ENCODE peak calls at places on chromosomes 12 and 14, in eight cellular contexts. S is left ventricle myocardium inferior, A is HL-60, G is progenitor cell of endocrine pancreas, R is MCF 10A, V is GM12865, F is thyroid gland, O is ovary. H is an unnamed sample.

GRCh38 chr12:56682323-56682722 is 5.8 kb downstream of the PTGES3 start:
- DNase-seq in G (no peak), O (no peak), V (no peak), R (no peak), F (no peak), S (no peak), A (no peak), H (no peak)

GRCh38 chr12:77572371-77572770 is 258.3 kb upstream of the NAV3 start:
- DNase-seq in R (peak), O (peak), S (no peak), F (no peak), V (no peak), G (no peak), A (no peak), H (no peak)

GRCh38 chr12:91685917-91686316 is 459.7 kb downstream of the BTG1 start:
- DNase-seq in O (no peak), A (no peak), G (no peak), V (no peak), S (no peak), F (no peak), R (peak), H (no peak)

GRCh38 chr12:96238336-96239031 is 44.3 kb downstream of the ELK3 start:
- DNase-seq in O (no peak), G (no peak), R (no peak), V (no peak), S (peak), F (no peak), A (no peak), H (no peak)

GRCh38 chr12:3724096-3724805 is 28.7 kb downstream of the CRACR2A start:
- DNase-seq in V (no peak), F (no peak), S (no peak), R (no peak), A (no peak), G (no peak), O (no peak), H (no peak)

GRCh38 chr12:130428116-130428515 is 90.4 kb downstream of the PIWIL1 start:
- DNase-seq in R (no peak), S (no peak), G (no peak), A (no peak), O (no peak), V (no peak), F (no peak), H (no peak)

GRCh38 chr12:117273091-117273490 is 82.8 kb upstream of the FBXO21 start:
- DNase-seq in V (no peak), R (peak), A (no peak), O (no peak), F (no peak), G (no peak), S (no peak), H (no peak)

GRCh38 chr14:100230361-100230760 is 8.6 kb upstream of the YY1 start:
- DNase-seq in A (no peak), O (no peak), F (no peak), R (no peak), S (no peak), G (no peak), V (no peak), H (no peak)

GRCh38 chr12:95774311-95775045 is 16.1 kb downstream of the NTN4 start:
- DNase-seq in R (no peak), F (no peak), O (no peak), V (no peak), G (no peak), S (no peak), A (no peak), H (no peak)

GRCh38 chr14:94066089-94066676 is 14.8 kb downstream of the DDX24 start:
- DNase-seq in R (peak), V (no peak), O (no peak), F (no peak), A (no peak), S (no peak), G (no peak), H (no peak)

GRCh38 chr14:65257405-65257804 is 155.1 kb upstream of the MAX start:
- DNase-seq in F (no peak), V (no peak), S (no peak), R (no peak), O (no peak), A (no peak), G (no peak), H (no peak)

GRCh38 chr12:110065540-110065939 is 17.2 kb upstream of the C12orf76 start:
- DNase-seq in V (peak), O (no peak), S (no peak), R (no peak), F (no peak), G (no peak), A (no peak), H (no peak)

GRCh38 chr12:5191803-5192538 is 148.3 kb downstream of the KCNA5 start:
- DNase-seq in R (no peak), V (no peak), G (no peak), A (no peak), S (no peak), F (no peak), O (no peak), H (no peak)

GRCh38 chr12:26963413-26963812 is 25.1 kb downstream of the FGFR1OP2 start:
- DNase-seq in A (no peak), O (no peak), S (no peak), R (peak), G (no peak), F (no peak), V (no peak), H (no peak)

GRCh38 chr12:47636908-47637780 is 68.7 kb downstream of the RPAP3 start:
- DNase-seq in R (peak), V (peak), F (no peak), A (peak), O (no peak), G (no peak), S (peak), H (no peak)

GRCh38 chr14:21268612-21269251 is 510 bp downstream of the HNRNPC start:
- DNase-seq in O (peak), V (peak), F (peak), S (no peak), R (peak), A (peak), G (no peak), H (peak)

GRCh38 chr12:87953257-87953860 is 75.8 kb downstream of the C12orf50 start:
- DNase-seq in F (no peak), S (no peak), O (no peak), G (no peak), A (peak), R (peak), V (peak), H (no peak)

GRCh38 chr12:104751024-104751570 is 207.0 kb downstream of the SLC41A2 start:
- DNase-seq in S (no peak), O (no peak), R (no peak), F (no peak), G (no peak), A (no peak), V (no peak), H (no peak)

GRCh38 chr14:69571879-69572633 is 2.6 kb downstream of the CCDC177 start:
- DNase-seq in G (peak), F (peak), R (no peak), O (peak), A (peak), S (no peak), V (no peak), H (no peak)

GRCh38 chr14:98835825-98836100 is 436.2 kb downstream of the BCL11B start:
- DNase-seq in G (no peak), S (no peak), F (no peak), A (no peak), R (no peak), O (no peak), V (no peak), H (no peak)

GRCh38 chr14:23177181-23177580 is 6.3 kb downstream of the SLC7A8 start:
- DNase-seq in F (no peak), S (no peak), O (no peak), V (no peak), G (no peak), A (no peak), R (no peak), H (no peak)
- TF ChIP-seq CTCF in F (no peak), S (no peak), O (no peak), V (no peak), G (no peak), A (no peak), R (no peak), H (no peak)

DNA sequence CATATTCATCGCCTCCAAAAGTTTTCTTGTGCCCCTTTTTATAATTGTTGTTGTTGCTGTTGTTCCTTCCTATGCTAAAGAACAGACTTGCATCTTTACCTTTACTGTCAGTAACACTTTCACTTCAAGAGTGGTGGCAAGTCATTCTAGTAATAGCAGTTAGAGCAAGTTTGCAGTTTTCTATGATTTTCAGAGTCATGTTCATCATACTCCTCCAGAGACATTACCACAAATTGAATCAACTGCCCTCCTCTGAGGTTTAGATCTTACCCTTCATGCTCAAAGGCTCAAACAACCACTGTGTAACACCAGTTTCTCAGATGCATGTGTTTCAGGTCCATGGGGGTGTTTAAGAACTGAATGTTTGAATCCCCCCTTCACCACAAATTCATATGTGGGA is 763.4 kb downstream of the LRFN5 start:
- DNase-seq in V (no peak), F (no peak), O (no peak), S (no peak), R (no peak), G (no peak), A (no peak), H (no peak)
- TF ChIP-seq CTCF in V (no peak), F (no peak), O (no peak), S (no peak), R (no peak), G (no peak), A (no peak), H (no peak)

GRCh38 chr14:55641954-55642353 is 61.9 kb downstream of the KTN1 start:
- DNase-seq in G (no peak), F (no peak), R (no peak), O (no peak), V (no peak), A (no peak), S (no peak), H (no peak)
- TF ChIP-seq CTCF in G (no peak), F (no peak), R (no peak), O (no peak), V (no peak), A (no peak), S (no peak), H (no peak)

DNA sequence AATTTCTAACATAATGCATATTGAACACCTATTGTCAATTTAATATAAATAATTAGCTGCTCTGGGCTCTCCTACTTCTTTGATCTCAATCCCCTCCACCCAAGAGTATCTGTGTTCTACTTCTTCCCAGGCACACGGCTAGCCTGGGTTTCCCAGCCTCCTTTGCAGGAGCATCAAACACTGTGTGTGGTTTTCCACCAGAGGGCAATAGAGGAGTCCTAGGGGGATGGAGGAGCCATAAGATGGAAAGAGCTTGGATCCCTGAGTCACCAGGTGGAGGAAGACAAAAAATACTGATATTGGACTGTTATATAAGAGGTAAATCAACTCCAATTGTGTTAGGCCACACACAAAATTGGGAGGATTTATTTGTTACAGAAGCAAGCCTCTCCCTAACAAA is 333.7 kb downstream of the GLT1D1 start:
- DNase-seq in V (no peak), O (no peak), F (no peak), R (no peak), G (no peak), S (no peak), A (peak), H (no peak)
- TF ChIP-seq CTCF in V (no peak), O (no peak), F (no peak), R (no peak), G (peak), S (no peak), A (no peak), H (no peak)

GRCh38 chr12:6493580-6494350 is at the start of gene NCAPD2:
- DNase-seq in A (peak), G (peak), R (peak), V (peak), F (peak), S (peak), O (peak), H (peak)
- TF ChIP-seq CTCF in A (no peak), G (peak), R (no peak), V (no peak), F (peak), S (peak), O (no peak), H (peak)

DNA sequence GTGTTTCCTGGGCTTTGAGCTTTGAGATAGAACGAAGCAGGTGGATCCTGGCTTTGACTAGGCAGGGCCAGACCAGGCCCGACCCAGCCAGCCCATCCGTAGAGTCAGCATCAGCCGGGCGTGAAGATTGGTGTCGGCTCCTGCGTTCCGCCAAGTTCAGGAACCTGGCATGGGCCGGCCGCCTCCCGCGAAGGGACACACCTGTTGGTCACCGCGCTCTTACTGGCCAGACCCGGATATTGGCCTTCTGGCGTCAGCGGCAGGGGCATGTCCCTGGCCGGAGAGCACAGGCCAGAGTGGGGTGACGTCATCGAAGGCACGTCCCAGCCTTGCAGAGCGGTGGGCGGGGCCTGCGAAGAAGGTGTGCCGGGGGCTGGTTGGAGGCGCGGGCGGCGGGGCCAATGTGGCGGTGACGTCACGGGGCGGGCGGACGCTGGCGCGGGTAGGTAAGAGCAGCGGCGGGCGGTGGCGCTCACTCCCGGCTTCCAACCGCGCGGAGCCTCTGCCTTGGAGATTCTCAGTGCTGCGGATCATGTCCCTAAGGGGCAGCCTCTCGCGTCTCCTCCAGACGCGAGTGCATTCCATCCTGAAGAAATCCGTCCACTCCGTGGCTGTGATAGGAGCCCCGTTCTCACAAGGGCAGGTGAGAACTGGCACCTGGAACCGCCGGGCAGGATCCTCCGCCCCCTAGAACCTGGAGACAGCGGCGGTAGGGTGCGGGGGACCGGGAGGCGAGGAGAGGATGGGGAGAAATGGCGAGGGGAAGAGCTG is at the start of gene ARG2:
- DNase-seq in A (peak), O (peak), R (peak), V (peak), S (peak), G (peak), F (peak), H (peak)
- TF ChIP-seq CTCF in A (no peak), O (no peak), R (no peak), V (no peak), S (no peak), G (no peak), F (no peak), H (no peak)

H was measured in mesothelial cell of epicardium.